ENCODE peak calls at places on chromosomes 12 and 14, in nine cellular contexts. X is hepatocyte, E is GM23338, N is neural progenitor cell, L is GM23248, Q is MM.1S, K is HCT116, Z is PC-3, R is OCI-LY7. Y is an unnamed sample.

GRCh38 chr14:68695326-68695768 is 97.5 kb downstream of the ZFP36L1 start:
- DNase-seq in X (no peak), E (no peak), N (no peak), L (peak), Q (no peak), K (peak), Z (peak), R (no peak), Y (no peak)

GRCh38 chr12:73612571-73612970 is 925.1 kb upstream of the ATXN7L3B start:
- DNase-seq in X (peak), E (no peak), N (no peak), L (no peak), Q (no peak), K (no peak), Z (peak), R (no peak), Y (no peak)

GRCh38 chr14:95887351-95887750 is 10.7 kb downstream of the TUNAR start:
- DNase-seq in X (no peak), E (no peak), N (no peak), L (no peak), Q (no peak), K (no peak), Z (no peak), R (no peak), Y (no peak)

GRCh38 chr14:103045387-103045869 is 11.9 kb downstream of the CDC42BPB start:
- DNase-seq in X (no peak), E (no peak), N (no peak), L (no peak), Q (no peak), K (no peak), Z (no peak), R (no peak), Y (no peak)

GRCh38 chr14:102590667-102591099 is 1.8 kb upstream of the RCOR1 start:
- DNase-seq in X (peak), E (peak), N (peak), L (peak), Q (no peak), K (peak), Z (peak), R (peak), Y (peak)

GRCh38 chr12:112524676-112525425 is 106.1 kb downstream of the PTPN11 start:
- DNase-seq in X (no peak), E (peak), N (no peak), L (peak), Q (peak), K (no peak), Z (peak), R (no peak), Y (no peak)

GRCh38 chr12:113853491-113853890 is 112.6 kb downstream of the RBM19 start:
- DNase-seq in X (no peak), E (no peak), N (no peak), L (no peak), Q (no peak), K (no peak), Z (no peak), R (no peak), Y (no peak)

GRCh38 chr14:51603495-51603894 is 48.2 kb upstream of the FRMD6 start:
- DNase-seq in X (peak), E (no peak), N (no peak), L (peak), Q (no peak), K (no peak), Z (no peak), R (no peak), Y (no peak)

GRCh38 chr12:46148706-46149463 is 120.0 kb downstream of the SLC38A1 start:
- DNase-seq in X (no peak), E (no peak), N (no peak), L (no peak), Q (no peak), K (no peak), Z (peak), R (no peak), Y (no peak)

GRCh38 chr12:122003646-122004611 is 17.8 kb upstream of the BCL7A start:
- DNase-seq in X (no peak), E (no peak), N (no peak), L (peak), Q (no peak), K (no peak), Z (no peak), R (peak), Y (no peak)

GRCh38 chr14:96261772-96262485 is 5.9 kb downstream of the BDKRB1 start:
- DNase-seq in X (no peak), E (no peak), N (no peak), L (no peak), Q (no peak), K (no peak), Z (no peak), R (no peak), Y (no peak)

GRCh38 chr12:51077930-51078329 is 5.5 kb downstream of the CSRNP2 start:
- DNase-seq in X (peak), E (no peak), N (no peak), L (peak), Q (no peak), K (no peak), Z (no peak), R (peak), Y (peak)

GRCh38 chr12:100940503-100940902 is 145.9 kb downstream of the ANO4 start:
- DNase-seq in X (no peak), E (no peak), N (no peak), L (no peak), Q (no peak), K (no peak), Z (no peak), R (no peak), Y (no peak)

GRCh38 chr12:19288603-19289244 is 150.6 kb upstream of the AEBP2 start:
- DNase-seq in X (peak), E (peak), N (peak), L (peak), Q (peak), K (peak), Z (peak), R (peak), Y (peak)

GRCh38 chr14:53509227-53509822 is 356.2 kb upstream of the DDHD1 start:
- DNase-seq in X (peak), E (no peak), N (peak), L (peak), Q (no peak), K (no peak), Z (peak), R (no peak), Y (no peak)

GRCh38 chr12:42603246-42603645 is 13.7 kb upstream of the PRICKLE1 start:
- DNase-seq in X (no peak), E (no peak), N (peak), L (no peak), Q (no peak), K (no peak), Z (no peak), R (no peak), Y (no peak)

GRCh38 chr14:99522934-99523660 is 41.9 kb downstream of the CCNK start:
- DNase-seq in X (peak), E (no peak), N (peak), L (no peak), Q (no peak), K (no peak), Z (no peak), R (no peak), Y (no peak)

GRCh38 chr12:21428241-21428640 is 9.2 kb upstream of the PYROXD1 start:
- DNase-seq in X (no peak), E (no peak), N (no peak), L (peak), Q (no peak), K (no peak), Z (peak), R (no peak), Y (no peak)

GRCh38 chr12:53049582-53050318 is at the start of gene TNS2:
- DNase-seq in X (peak), E (peak), N (peak), L (peak), Q (no peak), K (no peak), Z (peak), R (no peak), Y (peak)

GRCh38 chr12:46369474-46370379 is 2.8 kb downstream of the SLC38A2 start:
- DNase-seq in X (no peak), E (no peak), N (no peak), L (no peak), Q (no peak), K (no peak), Z (no peak), R (no peak), Y (no peak)

GRCh38 chr12:132520421-132521199 is 30.7 kb downstream of the FBRSL1 start:
- DNase-seq in X (no peak), E (no peak), N (no peak), L (no peak), Q (no peak), K (no peak), Z (no peak), R (no peak), Y (no peak)

GRCh38 chr14:30580616-30581282 is 21.8 kb downstream of the G2E3 start:
- DNase-seq in X (no peak), E (no peak), N (no peak), L (no peak), Q (no peak), K (no peak), Z (no peak), R (no peak), Y (no peak)

GRCh38 chr12:27506645-27507189 is 17.3 kb upstream of the PPFIBP1 start:
- DNase-seq in X (no peak), E (no peak), N (no peak), L (no peak), Q (no peak), K (no peak), Z (no peak), R (no peak), Y (no peak)

GRCh38 chr12:49187184-49187583 is 1.7 kb downstream of the TUBA1A start:
- DNase-seq in X (peak), E (no peak), N (peak), L (peak), Q (no peak), K (no peak), Z (no peak), R (no peak), Y (peak)
- TF ChIP-seq EZH2phosphoT487 in X (no peak), E (no peak), N (no peak), L (no peak), Q (no peak), K (no peak), Z (no peak), R (no peak), Y (no peak)

DNA sequence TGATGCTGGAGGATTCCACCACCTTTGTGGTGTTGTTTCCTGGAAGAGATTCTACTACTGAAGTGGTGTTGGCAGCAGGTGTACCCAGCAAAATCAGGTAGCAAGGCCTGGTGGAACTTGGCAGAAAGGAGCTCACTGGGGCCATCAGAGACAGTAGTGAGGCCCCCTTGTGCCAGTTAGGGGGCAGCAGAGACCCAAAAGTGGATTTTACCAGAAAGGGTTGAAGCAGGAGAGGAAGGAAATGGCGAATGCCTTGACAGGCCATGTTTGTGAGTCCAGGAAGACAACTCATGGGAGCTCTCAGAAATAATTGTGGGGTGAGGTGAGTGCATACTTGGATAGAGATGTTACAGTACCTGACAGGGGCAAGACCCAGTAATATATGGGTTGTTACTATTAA is 137.7 kb upstream of the FGD4 start:
- DNase-seq in X (no peak), E (peak), N (peak), L (no peak), Q (no peak), K (no peak), Z (no peak), R (peak), Y (no peak)
- TF ChIP-seq EZH2phosphoT487 in X (no peak), E (no peak), N (no peak), L (no peak), Q (no peak), K (no peak), Z (no peak), R (no peak), Y (no peak)

DNA sequence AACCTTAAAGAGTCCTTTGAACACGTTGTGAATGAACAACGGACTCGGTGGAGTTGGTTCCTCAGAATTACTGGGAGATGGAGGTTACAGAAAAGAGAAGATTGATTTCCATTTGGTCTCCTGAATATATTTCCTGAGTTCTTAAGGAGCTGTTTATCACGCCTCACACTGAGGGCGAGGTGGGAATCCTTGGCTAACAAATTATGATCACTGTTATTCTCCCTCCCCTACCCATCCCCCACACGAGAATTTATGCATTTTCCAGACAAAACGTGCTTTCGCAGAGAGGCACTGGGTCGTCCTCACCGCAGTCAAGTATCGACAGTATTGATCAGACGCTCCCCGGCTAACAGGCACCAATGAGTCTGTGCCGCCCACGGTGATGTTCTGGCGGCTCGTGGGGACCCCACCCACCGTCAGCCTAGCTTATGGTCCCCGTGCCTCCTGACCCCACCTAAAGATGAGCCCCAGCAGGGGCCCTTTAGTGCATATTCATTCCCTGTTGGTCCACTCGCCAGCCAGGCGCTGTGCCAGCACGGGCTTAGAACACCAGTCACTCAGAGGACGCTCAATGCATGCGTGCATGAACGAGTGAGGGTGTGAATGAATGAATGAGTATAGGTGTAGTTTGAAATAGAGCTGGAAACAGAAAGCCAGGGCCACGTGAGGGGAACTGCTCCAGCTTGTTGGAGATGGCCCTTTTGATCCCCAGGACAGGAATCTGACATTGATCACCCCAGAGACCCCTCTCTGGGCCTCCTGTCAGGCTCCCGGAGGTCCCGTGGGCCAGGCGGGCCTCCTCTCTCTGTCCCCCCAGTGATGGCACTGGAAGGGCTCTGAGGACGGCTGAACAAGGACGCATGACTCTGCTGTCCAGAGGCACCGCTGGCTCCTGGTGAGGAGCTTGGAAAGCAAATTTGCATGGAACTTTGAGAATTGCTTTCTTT is 194.1 kb upstream of the C14orf180 start:
- DNase-seq in X (no peak), E (no peak), N (no peak), L (no peak), Q (no peak), K (no peak), Z (no peak), R (no peak), Y (no peak)
- TF ChIP-seq EZH2phosphoT487 in X (no peak), E (no peak), N (no peak), L (no peak), Q (no peak), K (no peak), Z (no peak), R (no peak), Y (no peak)

DNA sequence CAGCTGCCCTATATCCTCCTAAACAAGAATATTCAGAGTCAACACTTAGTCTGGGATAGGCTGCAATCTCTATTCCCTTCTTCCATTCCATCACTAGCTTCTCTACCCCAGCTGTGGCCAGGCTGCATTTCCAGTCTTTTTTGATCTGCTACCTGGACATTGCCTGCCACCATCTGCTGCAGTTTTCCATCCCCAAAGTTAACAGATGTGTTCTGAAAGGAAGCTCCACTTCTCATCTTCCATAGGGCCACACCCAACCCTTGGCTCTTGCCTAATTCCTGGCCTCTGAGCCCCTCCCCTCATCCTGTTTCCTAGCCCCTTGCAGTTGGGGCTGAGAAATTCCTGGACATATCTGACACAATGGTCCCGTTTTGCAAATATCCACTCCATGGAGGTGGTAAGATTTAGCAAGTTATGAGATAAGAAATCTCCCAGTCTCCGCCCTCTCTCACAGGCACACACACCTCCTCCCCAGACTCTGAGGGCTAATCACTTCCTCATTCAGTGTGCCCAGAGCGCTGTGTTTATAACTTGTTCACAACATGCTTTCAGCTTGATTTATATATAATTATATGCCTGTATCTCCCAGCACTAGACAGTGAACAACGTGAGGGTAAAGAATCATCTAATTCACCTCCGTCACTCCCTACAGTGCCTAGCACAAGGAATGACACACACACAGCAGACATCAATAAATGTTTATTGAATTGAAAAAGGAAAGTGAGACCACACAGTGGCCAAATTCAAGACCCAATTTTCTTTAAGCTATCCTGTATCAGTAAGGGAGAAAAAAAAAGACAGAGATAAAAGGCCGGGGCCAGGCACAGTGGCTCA is 13.4 kb downstream of the SMUG1 start:
- DNase-seq in X (no peak), E (no peak), N (no peak), L (no peak), Q (no peak), K (no peak), Z (no peak), R (peak), Y (no peak)
- TF ChIP-seq EZH2phosphoT487 in X (no peak), E (no peak), N (no peak), L (no peak), Q (no peak), K (no peak), Z (no peak), R (no peak), Y (no peak)

Y was measured in SK-N-SH.